ENCODE peak calls at places on chromosomes 11 and 22, in eight cellular contexts. U is GM12878, I is endothelial cell of umbilical vein, J is left ventricle myocardium inferior, K is cardiac muscle cell, Z is vagina, G is ascending aorta, F is astrocyte of the spinal cord. H is an unnamed sample.
A peak's percentile ranks its signal among the peaks of the same experiment; 100 is the strongest.

GRCh38 chr11:66466225-66467033 is at the start of gene PELI3:
- DNase-seq in U (peak; percentile 71), I (peak; percentile 90), J (peak; percentile 92), K (peak; percentile 96), Z (no peak), G (peak; percentile 96), F (peak; percentile 90), H (peak; percentile 93)

GRCh38 chr11:30878400-30878799 is 292.2 kb upstream of the MPPED2 start:
- DNase-seq in U (no peak), I (no peak), J (no peak), K (no peak), Z (no peak), G (no peak), F (no peak), H (no peak)

GRCh38 chr11:76155455-76156232 is 50.7 kb downstream of the WNT11 start:
- DNase-seq in U (no peak), I (no peak), J (no peak), K (no peak), Z (no peak), G (no peak), F (no peak), H (no peak)

GRCh38 chr11:72568861-72569260 is 105.4 kb downstream of the PDE2A start:
- DNase-seq in U (no peak), I (no peak), J (no peak), K (no peak), Z (no peak), G (no peak), F (no peak), H (no peak)

GRCh38 chr11:12715941-12716340 is 41.7 kb downstream of the TEAD1 start:
- DNase-seq in U (no peak), I (peak; percentile 40), J (no peak), K (no peak), Z (no peak), G (no peak), F (no peak), H (no peak)

GRCh38 chr11:17544181-17544622 is at the start of gene USH1C:
- DNase-seq in U (no peak), I (no peak), J (peak; percentile 17), K (peak; percentile 30), Z (no peak), G (no peak), F (no peak), H (no peak)

GRCh38 chr11:100338144-100338840 is 348.8 kb upstream of the ARHGAP42 start:
- DNase-seq in U (no peak), I (no peak), J (no peak), K (no peak), Z (no peak), G (no peak), F (no peak), H (no peak)

GRCh38 chr22:32199341-32199740 is 5.5 kb downstream of the RFPL2 start:
- DNase-seq in U (no peak), I (no peak), J (no peak), K (no peak), Z (no peak), G (no peak), F (no peak), H (no peak)

GRCh38 chr11:88169881-88170280 is 5.4 kb downstream of the RAB38 start:
- DNase-seq in U (no peak), I (no peak), J (no peak), K (no peak), Z (no peak), G (no peak), F (no peak), H (no peak)

GRCh38 chr11:22341582-22341919 is 3.4 kb downstream of the SLC17A6 start:
- DNase-seq in U (no peak), I (no peak), J (no peak), K (no peak), Z (no peak), G (no peak), F (no peak), H (no peak)

GRCh38 chr11:96335389-96335788 is 7.6 kb downstream of the MAML2 start:
- DNase-seq in U (no peak), I (no peak), J (no peak), K (no peak), Z (no peak), G (no peak), F (no peak), H (no peak)

GRCh38 chr11:75714211-75714610 is 3.4 kb upstream of the MOGAT2 start:
- DNase-seq in U (no peak), I (no peak), J (no peak), K (no peak), Z (no peak), G (no peak), F (no peak), H (no peak)

GRCh38 chr11:112345708-112346107 is 85.0 kb upstream of the PLET1 start:
- DNase-seq in U (no peak), I (no peak), J (no peak), K (peak; percentile 27), Z (no peak), G (no peak), F (no peak), H (no peak)

GRCh38 chr22:38412435-38413084 is 42.4 kb downstream of the KCNJ4 start:
- DNase-seq in U (no peak), I (no peak), J (no peak), K (no peak), Z (no peak), G (no peak), F (no peak), H (no peak)

GRCh38 chr22:49023161-49023878 is 804.4 kb downstream of the BRD1 start:
- DNase-seq in U (no peak), I (no peak), J (no peak), K (no peak), Z (no peak), G (peak; percentile 40), F (no peak), H (no peak)

DNA sequence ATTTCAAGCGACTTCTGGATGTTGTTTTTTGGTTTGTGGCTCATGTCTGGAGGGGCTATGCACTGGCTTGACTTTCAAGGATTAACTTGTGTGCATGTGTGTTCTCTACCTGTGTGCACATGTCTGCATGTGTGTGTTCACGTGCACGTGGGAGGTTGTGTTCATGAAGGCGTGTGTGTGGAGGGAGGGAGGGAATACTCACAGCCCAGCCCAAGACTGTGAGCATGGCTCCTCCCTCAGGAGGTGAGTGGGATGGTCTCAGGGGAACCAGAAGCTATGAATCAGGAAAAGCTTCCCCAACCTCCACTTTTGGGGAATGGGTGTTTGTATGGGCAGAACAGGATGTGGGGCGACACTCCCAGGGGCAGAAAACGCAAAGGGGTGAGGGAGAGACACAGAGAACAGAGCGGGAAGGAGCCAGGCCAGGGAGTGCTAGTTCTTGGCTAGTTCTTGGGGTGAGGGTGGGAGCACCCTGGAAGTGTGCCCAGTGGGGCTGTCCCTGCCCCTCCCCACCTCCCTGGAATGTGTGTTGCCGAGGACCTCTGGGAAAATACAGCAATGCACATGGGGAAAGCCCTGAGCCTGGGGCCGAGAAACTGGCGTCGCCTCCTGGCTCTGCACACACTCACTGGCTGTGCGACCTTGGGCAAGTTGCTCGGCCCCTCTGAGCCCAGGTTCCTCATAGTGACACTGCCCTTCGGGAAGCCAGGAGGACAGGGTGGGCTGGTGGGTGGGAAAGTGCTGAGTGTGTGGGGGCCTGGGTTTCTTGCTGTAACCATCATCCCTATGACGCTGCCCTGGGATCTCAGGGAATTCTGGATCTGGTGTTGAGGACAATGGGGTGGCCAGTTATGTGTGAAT is 16.9 kb upstream of the ALX4 start:
- DNase-seq in U (no peak), I (no peak), J (no peak), K (no peak), Z (no peak), G (no peak), F (no peak), H (no peak)
- TF ChIP-seq CTCF in U (peak; percentile 3), I (no peak), J (no peak), K (no peak), Z (no peak), G (no peak), F (peak; percentile 22), H (no peak)

DNA sequence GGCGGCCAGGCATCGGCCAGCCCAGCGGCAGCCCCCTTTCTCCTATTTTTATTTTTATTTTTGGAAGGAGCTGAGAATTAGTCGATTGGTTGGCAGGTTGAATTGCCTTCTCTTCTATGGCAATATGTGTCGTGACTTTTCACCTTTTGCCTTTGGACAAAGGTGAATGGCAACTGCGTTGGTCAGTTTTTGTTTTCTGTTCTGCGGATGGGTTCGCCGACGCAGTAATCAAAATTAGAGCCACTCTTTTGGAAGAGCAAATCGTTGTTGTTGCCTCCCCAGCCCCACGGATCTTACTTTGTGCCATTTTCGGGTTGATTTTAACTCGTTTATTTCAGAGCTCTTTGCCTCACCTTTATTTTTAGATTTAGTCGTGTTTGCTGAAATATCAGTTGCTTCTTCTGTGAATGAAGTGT is 1.5 kb downstream of the CECR2 start:
- DNase-seq in U (no peak), I (no peak), J (no peak), K (no peak), Z (no peak), G (no peak), F (no peak), H (no peak)
- H3K4me3 ChIP-seq in U (no peak overlapping the region), I (no peak overlapping the region), J (peak overlapping the region; percentile 76), K (peak overlapping the region; percentile 74), Z (peak overlapping the region; percentile 68), G (peak overlapping the region; percentile 62), F (peak overlapping the region; percentile 33), H (no peak overlapping the region)

DNA sequence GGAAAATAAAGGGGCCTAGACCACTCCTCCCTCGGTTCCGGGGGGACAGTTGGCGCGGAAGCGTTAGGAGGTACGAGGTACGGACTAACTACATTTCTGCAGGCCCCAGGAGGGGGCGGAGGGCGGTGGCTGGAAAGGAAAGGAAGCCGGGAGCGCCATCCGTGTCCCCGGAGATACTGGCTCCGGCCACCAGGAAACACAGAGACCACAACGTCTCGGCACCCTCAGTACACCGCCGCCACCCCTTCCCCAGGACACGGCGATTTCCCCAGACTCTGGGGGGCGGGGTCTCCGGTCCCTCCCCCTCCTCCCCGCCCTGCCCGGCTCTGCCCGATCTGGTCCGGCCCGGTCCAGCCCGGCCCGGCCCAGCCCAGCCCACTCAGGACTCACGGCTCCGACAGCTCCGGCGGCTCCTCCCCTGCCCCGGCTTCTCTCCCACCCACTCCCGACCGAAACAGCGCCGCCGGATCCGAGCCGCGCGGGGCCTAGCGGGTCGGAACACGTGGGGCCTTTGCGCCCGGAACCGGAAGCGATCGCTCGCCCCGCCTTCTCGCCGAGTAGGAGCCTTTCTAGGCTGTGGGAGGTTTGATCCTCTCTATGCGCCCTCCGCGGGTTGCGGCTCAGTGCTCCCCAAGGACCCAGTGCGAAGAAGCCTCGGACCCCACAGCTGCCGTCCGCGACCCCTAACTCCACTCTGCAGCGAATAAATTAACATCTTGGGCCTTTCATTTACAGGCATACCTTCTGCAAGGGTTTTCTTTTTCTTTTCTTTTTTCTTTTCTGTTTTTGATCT is at the start of gene ZNF202:
- DNase-seq in U (peak; percentile 57), I (peak; percentile 91), J (peak; percentile 93), K (peak; percentile 95), Z (no peak), G (peak; percentile 94), F (peak; percentile 90), H (peak; percentile 93)
- TF ChIP-seq CTCF in U (no peak), I (peak; percentile 0), J (peak; percentile 37), K (no peak), Z (no peak), G (no peak), F (peak; percentile 13), H (no peak)

DNA sequence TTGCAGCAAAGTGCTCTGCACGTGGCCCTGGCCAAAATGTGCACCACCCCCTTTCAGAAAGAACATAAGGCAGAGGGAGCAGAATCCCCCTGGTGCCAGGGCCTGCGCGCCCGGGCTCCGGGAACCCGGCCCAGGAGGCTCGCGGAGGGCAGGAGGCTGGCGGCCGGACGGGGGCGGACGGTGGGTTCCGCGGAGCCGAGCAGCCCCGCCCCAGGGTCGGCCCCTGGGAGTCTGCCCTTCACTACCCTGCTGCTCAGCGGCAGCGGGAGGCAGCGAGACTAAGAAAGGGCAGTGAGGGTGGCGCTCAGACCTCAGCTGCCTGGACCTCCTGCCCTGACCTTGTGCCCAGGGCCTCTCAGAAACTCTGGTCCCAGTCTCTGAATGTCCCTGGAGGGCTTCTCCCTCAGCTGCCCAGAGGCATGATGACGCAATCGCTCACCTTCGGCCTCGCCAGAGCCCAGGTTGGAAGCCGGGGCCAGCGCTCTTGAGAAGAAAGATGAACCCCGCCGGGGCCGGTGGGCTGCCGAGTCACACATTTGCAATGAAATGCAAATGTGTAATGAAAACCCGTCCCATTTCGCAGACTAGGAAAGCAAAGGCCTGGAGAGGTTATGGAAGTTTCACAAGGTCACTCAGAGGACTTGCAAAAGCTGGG is 1.1 kb upstream of the CLMP start:
- DNase-seq in U (no peak), I (no peak), J (no peak), K (no peak), Z (no peak), G (no peak), F (no peak), H (no peak)
- H3K4me3 ChIP-seq in U (no peak overlapping the region), I (no peak overlapping the region), J (peak overlapping the region; percentile 62), K (no peak overlapping the region), Z (peak overlapping the region; percentile 50), G (peak overlapping the region; percentile 76), F (no peak overlapping the region), H (no peak overlapping the region)